ENCODE peak calls at places on chromosomes 5 and 9, in ten cellular contexts. N is germinal center; W is posterior cingulate gyrus; K is AG10803; H is GM19239; F is head of caudate nucleus; U is hypothalamus; X is activated CD4-positive, CD25-positive, alpha-beta regulatory T cell; B is cardiac muscle cell; R is ACHN. I is an unnamed sample.

GRCh38 chr9:76023715-76024195 is 133.3 kb downstream of the PCSK5 start:
- DNase-seq in R (no peak), K (no peak), W (no peak), U (no peak), F (no peak), X (no peak), N (no peak), B (peak), H (no peak), I (no peak)

GRCh38 chr9:27470291-27470805 is 53.7 kb upstream of the IFNK start:
- DNase-seq in U (no peak), H (no peak), R (no peak), B (no peak), K (no peak), N (no peak), W (no peak), F (no peak), X (no peak), I (no peak)

GRCh38 chr5:79287380-79287779 is 51.4 kb downstream of the JMY start:
- DNase-seq in U (no peak), X (no peak), W (no peak), B (no peak), F (no peak), R (no peak), H (no peak), K (no peak), N (no peak), I (no peak)

GRCh38 chr9:78397045-78397843 is 100.3 kb downstream of the PSAT1 start:
- DNase-seq in B (no peak), X (no peak), F (no peak), W (no peak), H (no peak), U (no peak), K (no peak), N (no peak), R (no peak), I (no peak)

GRCh38 chr9:83147487-83148149 is 84.7 kb upstream of the RASEF start:
- DNase-seq in K (no peak), H (no peak), W (no peak), N (no peak), X (no peak), R (no peak), B (no peak), U (no peak), F (no peak), I (no peak)

GRCh38 chr5:139882961-139883539 is 87.4 kb downstream of the PSD2 start:
- DNase-seq in U (no peak), X (no peak), K (no peak), B (no peak), R (no peak), H (no peak), N (no peak), F (no peak), W (no peak), I (no peak)

GRCh38 chr9:114004221-114004716 is 73.8 kb downstream of the AMBP start:
- DNase-seq in W (no peak), K (no peak), U (no peak), B (peak), H (no peak), F (peak), X (no peak), N (no peak), R (no peak), I (no peak)

GRCh38 chr5:179489015-179489414 is 61.3 kb upstream of the RUFY1 start:
- DNase-seq in X (no peak), F (no peak), W (no peak), R (no peak), U (no peak), N (no peak), B (peak), H (no peak), K (no peak), I (no peak)

GRCh38 chr5:172007153-172007794 is 836 bp upstream of the FBXW11 start:
- DNase-seq in B (peak), W (no peak), N (no peak), X (no peak), R (peak), H (no peak), K (no peak), F (no peak), U (no peak), I (no peak)

GRCh38 chr9:126581893-126582292 is 31.8 kb upstream of the LMX1B start:
- DNase-seq in H (no peak), F (no peak), X (no peak), R (no peak), B (no peak), U (no peak), K (no peak), W (no peak), N (no peak), I (no peak)

GRCh38 chr5:139474815-139475791 is 4.3 kb downstream of the SMIM33 start:
- DNase-seq in H (no peak), R (no peak), B (peak), X (no peak), W (no peak), F (no peak), N (no peak), U (no peak), K (peak), I (no peak)

GRCh38 chr5:160173-160510 is 31.2 kb upstream of the LRRC14B start:
- DNase-seq in X (no peak), W (peak), N (no peak), U (no peak), K (no peak), R (no peak), F (no peak), H (no peak), B (peak), I (no peak)

I was measured in GM10248.